ENCODE peak calls at places on chromosome 1, in ten cellular contexts. I is CD8-positive, alpha-beta T cell; S is dorsolateral prefrontal cortex; Z is CD4-positive, alpha-beta memory T cell; J is cardiac muscle cell; R is neural progenitor cell; U is right cardiac atrium; K is hepatocyte; H is psoas muscle; F is pancreas. Y is an unnamed sample.

GRCh38 chr1:17369466-17369865 is 2.5 kb upstream of the PADI6 start:
- DNase-seq in J (no peak), R (no peak), H (no peak), U (no peak), K (no peak), Z (no peak), F (no peak), I (no peak), S (no peak), Y (no peak)

GRCh38 chr1:180228648-180229482 is 1.2 kb upstream of the LHX4 start:
- DNase-seq in S (no peak), U (no peak), R (peak), F (no peak), I (no peak), J (peak), H (no peak), Z (no peak), K (no peak), Y (no peak)

GRCh38 chr1:26358411-26359384 is 4.8 kb upstream of the CRYBG2 start:
- DNase-seq in I (peak), J (no peak), Z (peak), F (peak), S (no peak), K (peak), H (no peak), U (no peak), R (no peak), Y (no peak)

GRCh38 chr1:30982937-30983336 is 74.4 kb upstream of the SDC3 start:
- DNase-seq in F (no peak), Z (no peak), J (no peak), S (no peak), R (no peak), H (no peak), U (no peak), I (no peak), K (no peak), Y (no peak)

GRCh38 chr1:24914226-24915069 is 15.6 kb downstream of the RUNX3 start:
- DNase-seq in F (no peak), S (peak), U (peak), Z (no peak), K (peak), H (no peak), J (no peak), R (no peak), I (peak), Y (no peak)

GRCh38 chr1:151814971-151815545 is 9.8 kb upstream of the LINGO4 start:
- DNase-seq in R (no peak), I (no peak), S (no peak), F (no peak), K (no peak), H (no peak), U (no peak), Z (no peak), J (no peak), Y (no peak)

GRCh38 chr1:44802306-44803061 is 2.3 kb downstream of the PLK3 start:
- DNase-seq in K (peak), Z (peak), U (peak), S (peak), F (peak), I (no peak), R (peak), H (no peak), J (no peak), Y (no peak)

GRCh38 chr1:16151200-16151708 is 4.6 kb downstream of the EPHA2 start:
- DNase-seq in Z (peak), J (peak), U (peak), H (no peak), R (peak), F (no peak), K (no peak), S (no peak), I (no peak), Y (no peak)

GRCh38 chr1:76759950-76760349 is 107.3 kb upstream of the ST6GALNAC5 start:
- DNase-seq in J (no peak), H (peak), U (peak), Z (no peak), F (no peak), I (no peak), K (peak), R (no peak), S (no peak), Y (no peak)

GRCh38 chr1:222767152-222767571 is 30.2 kb downstream of the FAM177B start:
- DNase-seq in Z (no peak), F (no peak), K (no peak), U (no peak), I (no peak), J (no peak), S (no peak), H (no peak), R (no peak), Y (no peak)

GRCh38 chr1:177479600-177479999 is 308.8 kb downstream of the BRINP2 start:
- DNase-seq in K (no peak), I (no peak), J (no peak), H (no peak), R (peak), S (no peak), F (no peak), U (no peak), Z (no peak), Y (no peak)

GRCh38 chr1:109134423-109134822 is 20.5 kb downstream of the ELAPOR1 start:
- DNase-seq in J (no peak), Z (no peak), F (peak), S (no peak), U (no peak), R (no peak), H (no peak), K (peak), I (no peak), Y (no peak)

GRCh38 chr1:78658901-78659300 is 9.3 kb downstream of the IFI44 start:
- DNase-seq in J (peak), Z (no peak), F (no peak), R (no peak), S (no peak), H (no peak), I (no peak), U (no peak), K (no peak), Y (no peak)

GRCh38 chr1:43446881-43447835 is 6.6 kb downstream of the HYI start:
- DNase-seq in I (no peak), F (no peak), K (no peak), Z (no peak), R (no peak), H (no peak), U (no peak), J (no peak), S (no peak), Y (no peak)

GRCh38 chr1:8670371-8670818 is 147.0 kb downstream of the RERE start:
- DNase-seq in U (no peak), K (no peak), Z (no peak), S (no peak), F (no peak), R (no peak), H (no peak), I (no peak), J (peak), Y (no peak)

GRCh38 chr1:29643838-29644440 is 407.6 kb downstream of the PTPRU start:
- DNase-seq in F (no peak), S (no peak), J (no peak), K (no peak), R (no peak), I (no peak), H (no peak), Z (no peak), U (no peak), Y (no peak)

GRCh38 chr1:181655756-181656155 is 172.4 kb downstream of the CACNA1E start:
- DNase-seq in I (no peak), Z (no peak), K (no peak), U (no peak), H (no peak), F (no peak), J (no peak), R (no peak), S (no peak), Y (no peak)

GRCh38 chr1:3192359-3192758 is 123.4 kb downstream of the PRDM16 start:
- DNase-seq in I (peak), U (no peak), J (no peak), K (peak), H (no peak), F (no peak), S (no peak), R (no peak), Z (no peak), Y (no peak)

GRCh38 chr1:24705260-24706073 is 39.8 kb upstream of the CLIC4 start:
- DNase-seq in R (peak), K (peak), Z (no peak), J (peak), U (peak), H (peak), F (peak), S (peak), I (no peak), Y (peak)

GRCh38 chr1:35560256-35561225 is 2.9 kb downstream of the NCDN start:
- DNase-seq in H (peak), U (peak), K (no peak), R (no peak), F (peak), Z (no peak), S (peak), J (no peak), I (no peak), Y (no peak)

GRCh38 chr1:213399695-213400094 is 348.7 kb downstream of the RPS6KC1 start:
- DNase-seq in I (no peak), K (no peak), Z (no peak), U (peak), J (peak), R (peak), F (no peak), S (no peak), H (no peak), Y (no peak)

GRCh38 chr1:2046225-2046917 is 3.8 kb upstream of the PRKCZ start:
- DNase-seq in J (peak), S (no peak), F (peak), Z (peak), I (peak), H (no peak), R (peak), U (peak), K (peak), Y (peak)

GRCh38 chr1:161196521-161197451 is 2.1 kb downstream of the ADAMTS4 start:
- DNase-seq in I (no peak), R (peak), F (no peak), H (peak), J (no peak), U (peak), S (no peak), Z (no peak), K (peak), Y (no peak)

GRCh38 chr1:40711465-40712404 is 20.2 kb downstream of the NFYC start:
- DNase-seq in S (no peak), R (no peak), H (no peak), K (peak), I (no peak), Z (no peak), J (peak), F (no peak), U (no peak), Y (no peak)

GRCh38 chr1:70966018-70966638 is 81.5 kb downstream of the PTGER3 start:
- DNase-seq in U (no peak), Z (no peak), F (no peak), R (no peak), S (no peak), H (no peak), I (no peak), K (no peak), J (no peak), Y (no peak)

GRCh38 chr1:69126761-69127160 is 441.0 kb upstream of the LRRC7 start:
- DNase-seq in S (no peak), Z (no peak), U (no peak), R (no peak), F (no peak), H (no peak), K (peak), I (no peak), J (no peak), Y (no peak)

GRCh38 chr1:109761227-109762038 is 2.3 kb downstream of the EPS8L3 start:
- DNase-seq in K (no peak), U (peak), J (peak), R (no peak), I (no peak), F (no peak), Z (no peak), S (no peak), H (no peak), Y (no peak)

DNA sequence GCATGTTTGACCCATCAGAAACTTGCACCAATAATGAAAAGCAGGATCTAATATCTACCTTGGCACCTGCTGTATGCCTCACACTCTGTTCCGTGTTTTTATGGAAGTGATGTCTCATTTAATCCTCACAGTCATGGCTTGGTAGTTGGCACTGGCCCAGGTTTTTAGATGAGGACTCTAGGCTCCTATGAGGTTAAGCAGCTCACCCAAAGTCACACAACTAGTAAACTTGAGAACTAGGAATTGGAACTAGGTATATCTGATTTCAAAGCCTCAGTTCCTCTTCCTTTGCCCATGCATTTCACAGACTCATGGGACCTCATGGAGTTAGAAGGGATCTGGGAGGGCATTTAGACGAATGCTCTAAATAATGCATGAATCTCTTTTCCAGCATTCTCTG is 21.3 kb upstream of the TARBP1 start:
- DNase-seq in H (no peak), U (no peak), J (no peak), S (no peak), R (no peak), K (no peak), F (no peak), Z (no peak), I (no peak), Y (no peak)
- H3K4me3 ChIP-seq in H (peak), U (no peak), J (no peak), S (no peak), R (no peak), K (no peak), F (no peak), Z (no peak), I (no peak), Y (no peak)

GRCh38 chr1:59317343-59317742 is 20.4 kb downstream of the FGGY start:
- DNase-seq in J (no peak), R (no peak), I (no peak), H (no peak), F (no peak), S (no peak), K (no peak), Z (no peak), U (no peak), Y (no peak)
- H3K27ac ChIP-seq in J (no peak), R (no peak), I (no peak), H (peak), F (no peak), S (no peak), K (peak), Z (no peak), U (no peak), Y (no peak)

GRCh38 chr1:194288284-194288683 is 1101.9 kb upstream of the B3GALT2 start:
- DNase-seq in I (no peak), J (no peak), K (no peak), U (no peak), H (no peak), Z (no peak), R (no peak), F (no peak), S (no peak), Y (no peak)
- H3K4me3 ChIP-seq in I (peak), J (no peak), K (no peak), U (no peak), H (no peak), Z (no peak), R (no peak), F (no peak), S (no peak), Y (no peak)

GRCh38 chr1:234047113-234047512 is 142.6 kb downstream of the SLC35F3 start:
- DNase-seq in F (no peak), J (no peak), Z (no peak), U (no peak), R (peak), I (no peak), H (no peak), K (no peak), S (no peak), Y (no peak)
- H3K27ac ChIP-seq in F (no peak), J (no peak), Z (no peak), U (no peak), R (no peak), I (no peak), H (no peak), K (no peak), S (no peak), Y (no peak)

DNA sequence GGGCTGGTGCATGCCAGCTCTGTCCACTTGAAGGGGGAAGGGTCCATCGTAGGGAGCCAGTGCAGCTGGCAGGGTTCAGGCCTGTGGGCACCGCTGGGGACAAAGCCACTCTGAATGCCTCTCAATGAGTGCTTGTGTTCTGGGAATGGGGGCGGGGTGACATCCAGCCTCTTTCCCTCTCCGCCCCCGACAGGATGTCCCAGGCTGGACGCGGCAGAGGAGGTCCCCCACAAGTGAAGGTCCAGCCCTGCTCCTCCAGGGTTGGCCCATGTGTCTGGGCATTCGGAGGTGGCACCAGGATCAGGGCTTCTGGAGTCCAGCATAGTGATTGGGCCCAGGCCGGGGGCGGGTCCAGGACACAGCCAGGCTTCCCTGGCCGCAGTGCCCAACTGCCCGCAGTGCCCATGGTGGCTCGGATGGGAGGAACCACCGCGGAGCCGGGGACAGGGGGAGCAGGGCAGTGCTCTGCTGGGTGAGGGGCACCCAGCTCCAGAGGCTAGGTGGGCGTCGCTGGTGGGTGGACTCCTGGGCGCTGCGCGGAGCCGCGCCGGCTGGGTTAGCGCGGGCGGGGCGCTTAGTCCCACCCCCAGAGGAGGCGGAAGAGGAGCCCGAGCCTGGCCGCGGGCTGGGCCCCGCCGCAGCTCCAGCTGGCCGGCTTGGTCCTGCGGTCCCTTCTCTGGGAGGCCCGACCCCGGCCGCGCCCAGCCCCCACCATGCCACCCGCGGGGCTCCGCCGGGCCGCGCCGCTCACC is at the start of gene SHISA4:
- DNase-seq in U (peak), F (peak), Z (no peak), K (peak), S (peak), J (peak), I (no peak), H (peak), R (peak), Y (no peak)
- H3K4me3 ChIP-seq in U (peak), F (peak), Z (no peak), K (peak), S (peak), J (peak), I (peak), H (peak), R (peak), Y (peak)